ENCODE peak calls at places on chromosomes 13 and 19, in six cellular contexts. D is choroid plexus epithelial cell, B is A549, X is fibroblast of lung, N is activated B cell treated with CpG ODN at 0.5 μM for 24 hours, S is PC-3. L is an unnamed sample.

GRCh38 chr19:41753159-41753558 is 2.2 kb upstream of the CEACAM6 start:
- DNase-seq in D (peak), B (peak), X (peak), N (peak), S (peak), L (peak)

GRCh38 chr19:23698711-23699520 is 11.9 kb upstream of the ZNF675 start:
- DNase-seq in D (no peak), B (no peak), X (no peak), N (no peak), S (peak), L (no peak)

GRCh38 chr13:44407891-44408290 is 34.3 kb downstream of the SERP2 start:
- DNase-seq in D (no peak), B (no peak), X (no peak), N (no peak), S (peak), L (no peak)

GRCh38 chr13:66405908-66406802 is 824.0 kb downstream of the PCDH9 start:
- DNase-seq in D (peak), B (no peak), X (peak), N (no peak), S (peak), L (no peak)

GRCh38 chr13:33284016-33284415 is 1.5 kb downstream of the STARD13 start:
- DNase-seq in D (peak), B (no peak), X (no peak), N (no peak), S (no peak), L (no peak)

GRCh38 chr13:99281811-99282263 is 23.7 kb upstream of the GPR18 start:
- DNase-seq in D (peak), B (no peak), X (no peak), N (peak), S (no peak), L (no peak)

GRCh38 chr19:45442927-45443461 is 19.3 kb upstream of the ERCC1 start:
- DNase-seq in D (peak), B (no peak), X (peak), N (peak), S (peak), L (peak)

GRCh38 chr13:30827578-30827925 is 78.5 kb upstream of the MEDAG start:
- DNase-seq in D (no peak), B (no peak), X (no peak), N (no peak), S (no peak), L (no peak)

GRCh38 chr13:73914119-73914518 is 220.1 kb downstream of the KLF12 start:
- DNase-seq in D (peak), B (no peak), X (no peak), N (peak), S (no peak), L (no peak)

GRCh38 chr13:24692541-24692940 is 12.3 kb downstream of the ATP12A start:
- DNase-seq in D (peak), B (no peak), X (no peak), N (no peak), S (no peak), L (no peak)

GRCh38 chr19:56272448-56272847 is at the start of gene EDDM13:
- DNase-seq in D (no peak), B (no peak), X (no peak), N (no peak), S (no peak), L (no peak)

GRCh38 chr13:36681894-36682624 is 8.2 kb downstream of the SERTM1 start:
- DNase-seq in D (no peak), B (no peak), X (no peak), N (no peak), S (no peak), L (no peak)

GRCh38 chr13:79435549-79435948 is 29.5 kb upstream of the RBM26 start:
- DNase-seq in D (peak), B (no peak), X (peak), N (no peak), S (peak), L (no peak)

DNA sequence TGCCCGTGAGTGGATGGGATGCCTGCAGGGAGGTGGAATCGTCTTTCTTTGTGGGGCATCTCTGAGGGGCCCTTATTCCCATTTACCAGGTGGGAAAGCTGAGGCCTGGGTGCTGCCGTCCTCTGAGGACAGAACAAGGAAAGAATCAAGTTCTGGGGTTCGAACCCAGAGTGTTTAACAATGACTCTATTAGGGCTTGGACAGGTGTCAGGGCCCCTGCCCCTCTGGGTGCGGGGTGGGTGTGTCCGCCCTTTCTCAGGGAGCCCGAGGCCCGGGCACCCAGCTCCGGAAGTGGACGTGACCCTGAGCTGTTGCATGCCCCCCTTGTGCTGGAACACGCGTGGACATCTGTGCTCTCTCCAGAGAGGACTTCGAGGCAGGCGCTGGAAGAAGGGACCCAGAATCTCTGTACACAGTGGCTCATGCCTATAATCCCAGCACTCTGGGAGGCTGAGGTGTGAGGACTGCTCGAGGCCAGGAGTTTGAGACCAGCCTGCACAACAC is 10.8 kb downstream of the NDUFA11 start:
- DNase-seq in D (no peak), B (no peak), X (no peak), N (no peak), S (no peak), L (no peak)
- TF ChIP-seq CTCF in D (no peak), B (no peak), X (no peak), N (no peak), S (peak), L (no peak)

GRCh38 chr13:112614835-112615234 is 26.9 kb upstream of the TUBGCP3 start:
- DNase-seq in D (no peak), B (no peak), X (no peak), N (no peak), S (no peak), L (no peak)
- TF ChIP-seq CTCF in D (no peak), B (no peak), X (no peak), N (no peak), S (no peak), L (no peak)

GRCh38 chr19:3603121-3603841 is 3.4 kb downstream of the TBXA2R start:
- DNase-seq in D (no peak), B (no peak), X (no peak), N (no peak), S (no peak), L (no peak)

GRCh38 chr19:3601021-3601420 is 5.7 kb downstream of the TBXA2R start:
- DNase-seq in D (no peak), B (no peak), X (no peak), N (no peak), S (no peak), L (no peak)

GRCh38 chr19:3595521-3596061 is 10.3 kb downstream of the GIPC3 start:
- DNase-seq in D (no peak), B (no peak), X (no peak), N (no peak), S (no peak), L (no peak)

GRCh38 chr19:3604227-3604986 is 2.3 kb downstream of the TBXA2R start:
- DNase-seq in D (no peak), B (no peak), X (no peak), N (no peak), S (no peak), L (no peak)

GRCh38 chr19:3599776-3600183 is 6.9 kb downstream of the TBXA2R start:
- DNase-seq in D (no peak), B (peak), X (no peak), N (no peak), S (no peak), L (no peak)
- TF ChIP-seq CTCF in D (peak), B (no peak), X (no peak), N (no peak), S (peak), L (no peak)

GRCh38 chr19:48720613-48721296 is 1.2 kb upstream of the MAMSTR start:
- DNase-seq in D (peak), B (peak), X (peak), N (peak), S (peak), L (peak)
- TF ChIP-seq CTCF in D (no peak), B (no peak), X (no peak), N (no peak), S (no peak), L (no peak)

GRCh38 chr19:28386080-28386869 is 826.7 kb downstream of the UQCRFS1 start:
- DNase-seq in D (no peak), B (no peak), X (no peak), N (no peak), S (no peak), L (no peak)
- TF ChIP-seq CTCF in D (no peak), B (no peak), X (no peak), N (no peak), S (no peak), L (no peak)

GRCh38 chr13:91292630-91293221 is 54.8 kb upstream of the MIR17HG start:
- DNase-seq in D (no peak), B (no peak), X (no peak), N (no peak), S (no peak), L (no peak)

GRCh38 chr13:91286317-91286716 is 61.2 kb upstream of the MIR17HG start:
- DNase-seq in D (no peak), B (no peak), X (no peak), N (no peak), S (no peak), L (no peak)

GRCh38 chr13:91296011-91296410 is 51.5 kb upstream of the MIR17HG start:
- DNase-seq in D (no peak), B (no peak), X (no peak), N (no peak), S (no peak), L (no peak)

GRCh38 chr13:91291078-91291477 is 56.4 kb upstream of the MIR17HG start:
- DNase-seq in D (no peak), B (no peak), X (no peak), N (no peak), S (no peak), L (no peak)
- TF ChIP-seq CTCF in D (no peak), B (no peak), X (no peak), N (no peak), S (no peak), L (no peak)

GRCh38 chr13:47801555-47801954 is 199.5 kb downstream of the SUCLA2 start:
- DNase-seq in D (no peak), B (no peak), X (no peak), N (no peak), S (no peak), L (no peak)

GRCh38 chr13:47800593-47800992 is 200.5 kb downstream of the SUCLA2 start:
- DNase-seq in D (no peak), B (no peak), X (no peak), N (no peak), S (no peak), L (no peak)

GRCh38 chr13:47798194-47798593 is 202.9 kb downstream of the SUCLA2 start:
- DNase-seq in D (no peak), B (no peak), X (no peak), N (no peak), S (no peak), L (no peak)

GRCh38 chr13:47796816-47797215 is 204.3 kb downstream of the SUCLA2 start:
- DNase-seq in D (no peak), B (no peak), X (no peak), N (no peak), S (no peak), L (no peak)

DNA sequence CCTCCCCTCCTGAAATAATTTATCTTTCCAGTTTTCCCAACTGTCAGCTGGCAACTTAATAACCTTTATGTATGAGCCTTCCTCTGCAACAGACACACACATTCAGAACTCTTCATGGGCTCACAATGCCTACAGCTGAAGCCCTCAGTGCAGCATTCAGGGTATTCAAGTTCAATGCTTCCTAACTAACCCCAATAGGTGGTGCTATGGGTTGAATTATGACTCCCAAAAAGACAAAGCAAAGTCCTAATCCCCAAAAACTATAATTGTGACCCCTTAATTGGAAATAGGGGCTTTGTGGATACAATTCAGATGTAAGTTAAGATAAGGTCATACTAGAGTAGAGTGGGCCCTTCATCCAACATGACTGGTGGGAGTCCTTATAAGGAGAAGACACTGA is 202.2 kb downstream of the SUCLA2 start:
- DNase-seq in D (peak), B (no peak), X (peak), N (no peak), S (peak), L (no peak)
- TF ChIP-seq CTCF in D (peak), B (no peak), X (peak), N (no peak), S (peak), L (no peak)